ENCODE peak calls at places on chromosomes 11 and 22, in eight cellular contexts. Q is breast epithelium, J is ovary, Z is A549, G is lower leg skin, K is H1, V is body of pancreas, F is tibial nerve. H is an unnamed sample.

GRCh38 chr22:50498322-50498861 is 9.1 kb downstream of the LMF2 start:
- DNase-seq in G (peak), F (no peak), J (peak), V (peak), Q (no peak), K (peak), Z (peak), H (no peak)

GRCh38 chr11:62726156-62727006 is 876 bp downstream of the HNRNPUL2 start:
- DNase-seq in V (peak), Z (no peak), K (no peak), J (peak), Q (no peak), F (no peak), G (peak), H (no peak)

GRCh38 chr22:46084943-46085830 is 65.1 kb upstream of the PPARA start:
- DNase-seq in F (peak), J (peak), V (peak), K (no peak), Z (no peak), G (peak), Q (peak), H (no peak)

GRCh38 chr22:49565516-49565855 is 262.2 kb downstream of the BRD1 start:
- DNase-seq in K (no peak), V (no peak), J (no peak), Q (peak), F (no peak), Z (no peak), G (no peak), H (no peak)

GRCh38 chr22:17063372-17064106 is 21.3 kb upstream of the IL17RA start:
- DNase-seq in J (peak), F (no peak), Z (no peak), V (peak), Q (no peak), G (peak), K (no peak), H (no peak)

GRCh38 chr22:49760630-49761571 is 66.8 kb downstream of the BRD1 start:
- DNase-seq in K (no peak), V (no peak), J (no peak), Q (peak), F (no peak), Z (no peak), G (peak), H (peak)

GRCh38 chr11:106585061-106585460 is 433.2 kb downstream of the GUCY1A2 start:
- DNase-seq in K (peak), F (no peak), Q (no peak), G (no peak), V (no peak), Z (no peak), J (no peak), H (no peak)

GRCh38 chr11:64093233-64094039 is 57.7 kb downstream of the FLRT1 start:
- DNase-seq in Q (no peak), K (no peak), V (peak), G (no peak), Z (no peak), F (no peak), J (no peak), H (no peak)

GRCh38 chr11:76806131-76806530 is 23.0 kb downstream of the TSKU start:
- DNase-seq in K (no peak), F (no peak), Z (no peak), J (no peak), V (no peak), G (no peak), Q (no peak), H (no peak)

DNA sequence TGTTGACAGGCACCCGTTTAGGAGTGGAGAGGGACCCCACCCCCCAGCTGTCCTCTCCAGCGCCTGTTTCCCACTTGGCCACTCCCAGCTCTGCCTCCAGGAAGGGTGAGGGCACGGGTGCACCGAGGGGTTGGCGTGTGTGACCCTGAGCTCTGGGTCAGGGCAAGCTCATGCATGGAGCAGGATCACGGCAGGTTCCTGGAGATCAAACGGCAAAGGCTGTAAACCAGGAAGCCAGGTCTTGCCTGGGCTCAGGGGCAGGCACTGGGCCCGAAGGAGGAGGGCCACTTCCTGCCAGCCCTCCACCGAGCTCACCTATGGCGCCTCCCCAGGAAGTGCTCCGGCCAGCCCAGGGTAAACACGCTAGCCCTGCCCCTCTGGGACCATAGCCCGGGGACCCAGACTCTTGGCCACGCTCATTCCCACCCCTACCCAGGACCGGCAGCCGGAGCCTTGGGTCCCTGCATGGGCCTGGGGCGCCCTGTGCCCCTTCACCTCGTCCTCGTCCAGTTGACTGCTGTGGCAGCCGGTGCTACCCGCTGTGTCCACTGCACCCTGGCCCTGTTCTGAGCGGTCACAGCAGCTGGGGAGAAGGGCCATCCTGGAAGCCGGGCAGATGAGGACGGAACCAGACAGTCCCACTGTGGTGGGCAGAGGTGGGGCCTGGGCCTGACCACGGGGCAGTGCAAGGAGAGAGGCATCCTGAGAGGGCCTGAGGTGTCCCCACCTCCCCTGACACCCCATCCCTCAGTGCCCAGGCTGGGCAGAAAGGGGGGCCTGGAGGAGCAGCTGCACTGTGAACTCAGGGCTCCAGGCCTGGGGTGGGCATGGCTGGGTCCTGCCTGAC is 1.0 kb upstream of the EPS8L2 start:
- DNase-seq in Q (peak), J (peak), K (no peak), V (peak), G (no peak), F (no peak), Z (peak), H (no peak)
- TF ChIP-seq POLR2A in Q (no peak), J (no peak), K (no peak), V (peak), G (no peak), F (no peak), Z (peak), H (peak)

GRCh38 chr22:21629262-21630149 is at the start of gene YDJC:
- DNase-seq in F (peak), Z (peak), J (peak), V (peak), G (peak), Q (peak), K (peak), H (peak)
- TF ChIP-seq POLR2A in F (peak), Z (peak), J (peak), V (peak), G (no peak), Q (no peak), K (peak), H (peak)

GRCh38 chr11:71238941-71239340 is 13.4 kb downstream of the SHANK2 start:
- DNase-seq in K (no peak), V (no peak), Z (no peak), J (no peak), Q (peak), F (no peak), G (peak), H (no peak)

GRCh38 chr11:71240865-71241691 is 11.3 kb downstream of the SHANK2 start:
- DNase-seq in V (peak), Q (peak), K (no peak), G (peak), J (no peak), F (peak), Z (peak), H (no peak)

GRCh38 chr11:71239581-71239980 is 12.8 kb downstream of the SHANK2 start:
- DNase-seq in V (no peak), G (peak), F (no peak), K (no peak), J (no peak), Q (peak), Z (no peak), H (no peak)

GRCh38 chr11:71241721-71242259 is 10.6 kb downstream of the SHANK2 start:
- DNase-seq in Q (peak), Z (no peak), J (no peak), F (no peak), G (no peak), K (no peak), V (no peak), H (no peak)

GRCh38 chr11:71240061-71240690 is 12.2 kb downstream of the SHANK2 start:
- DNase-seq in J (no peak), F (no peak), K (no peak), Q (peak), G (peak), Z (no peak), V (no peak), H (no peak)
- TF ChIP-seq POLR2A in J (no peak), F (no peak), K (no peak), Q (no peak), G (no peak), Z (no peak), V (no peak), H (no peak)

DNA sequence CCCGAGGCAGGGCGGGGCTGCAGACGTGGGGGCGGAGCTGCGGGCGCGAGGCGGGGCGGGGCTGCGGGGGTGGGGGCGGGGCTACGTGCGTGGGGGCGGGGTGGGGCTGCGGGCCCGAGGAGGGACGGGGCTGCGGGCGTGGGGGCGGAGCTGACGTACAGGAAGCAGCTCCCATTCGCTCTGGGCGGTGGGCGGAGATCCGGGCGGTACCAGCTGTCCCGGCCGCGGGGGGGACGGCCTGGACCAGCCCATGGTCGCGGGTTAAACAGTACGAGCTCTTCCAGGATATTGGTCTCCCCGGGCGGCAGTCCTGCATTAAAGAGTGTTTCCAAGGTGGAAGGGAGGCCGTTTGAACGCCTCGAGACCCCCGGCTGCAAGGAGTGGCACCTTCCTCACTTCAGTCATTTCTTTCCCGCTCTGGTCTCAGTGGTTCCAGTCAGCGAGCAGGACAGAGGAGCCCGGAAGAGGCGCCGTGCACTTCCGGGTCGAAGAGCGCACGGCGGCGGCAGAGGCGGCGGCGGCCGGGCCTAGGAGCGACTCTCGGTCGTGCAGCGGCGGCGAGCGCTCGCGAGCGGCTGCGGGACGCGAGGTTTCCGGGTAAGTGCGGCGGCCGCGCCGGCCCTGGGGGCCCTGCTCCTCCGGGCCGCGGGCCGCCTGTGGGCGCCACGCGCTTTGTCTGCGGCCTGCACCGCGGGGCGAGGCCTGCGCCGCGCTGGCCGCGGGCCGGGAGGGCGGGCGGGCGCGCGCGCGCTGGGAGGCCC is at the start of gene PHRF1:
- DNase-seq in J (peak), F (peak), G (peak), Z (peak), Q (peak), V (peak), K (peak), H (peak)
- TF ChIP-seq POLR2A in J (peak), F (peak), G (no peak), Z (peak), Q (no peak), V (peak), K (peak), H (peak)

GRCh38 chr22:39526736-39527171 is 5.8 kb downstream of the RPS19BP1 start:
- DNase-seq in J (no peak), Z (no peak), V (no peak), F (no peak), K (no peak), G (no peak), Q (no peak), H (no peak)
- TF ChIP-seq POLR2A in J (no peak), Z (no peak), V (no peak), F (no peak), K (peak), G (no peak), Q (no peak), H (peak)

DNA sequence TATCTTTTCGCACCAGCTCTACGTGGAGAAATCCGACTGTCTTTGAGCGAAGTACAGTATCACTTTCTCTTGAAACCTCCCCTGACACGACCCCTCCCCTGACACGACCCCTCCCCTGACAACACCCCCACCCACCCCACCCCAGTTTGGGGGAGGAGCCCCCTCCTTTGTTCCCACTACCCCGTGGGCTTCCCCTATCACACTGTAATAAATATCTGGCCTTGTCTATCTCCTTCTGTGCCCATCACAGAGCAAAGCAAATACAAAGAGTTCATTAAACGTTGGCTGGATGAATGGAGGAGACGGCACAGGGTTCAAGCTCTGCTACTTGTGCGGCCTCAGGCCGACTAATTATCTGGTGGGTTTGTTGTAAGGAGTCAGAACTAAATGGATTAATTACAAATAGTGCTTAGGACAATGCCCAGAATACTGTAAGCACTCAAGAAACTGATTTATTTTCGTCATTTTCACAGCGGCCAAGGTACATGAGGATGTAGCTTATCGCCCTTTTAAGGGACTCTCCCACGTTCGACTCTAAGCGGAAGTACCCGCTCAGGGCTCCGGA is 640 bp upstream of the GGA1 start:
- DNase-seq in G (no peak), F (no peak), Z (no peak), J (no peak), Q (no peak), V (no peak), K (no peak), H (no peak)
- TF ChIP-seq POLR2A in G (no peak), F (no peak), Z (no peak), J (no peak), Q (no peak), V (no peak), K (no peak), H (no peak)

GRCh38 chr11:2406878-2407410 is 6.4 kb downstream of the TSSC4 start:
- DNase-seq in F (no peak), Q (no peak), J (no peak), K (no peak), G (no peak), Z (no peak), V (no peak), H (no peak)

GRCh38 chr11:2402890-2403645 is 2.5 kb downstream of the TSSC4 start:
- DNase-seq in V (no peak), J (no peak), Q (no peak), Z (no peak), G (no peak), F (no peak), K (no peak), H (no peak)

GRCh38 chr11:2402106-2402505 is 1.6 kb downstream of the TSSC4 start:
- DNase-seq in Z (no peak), Q (no peak), V (no peak), K (no peak), F (no peak), G (no peak), J (no peak), H (no peak)

GRCh38 chr11:2406476-2406875 is 5.9 kb downstream of the TSSC4 start:
- DNase-seq in J (no peak), Q (no peak), K (no peak), V (no peak), Z (no peak), G (no peak), F (no peak), H (no peak)

DNA sequence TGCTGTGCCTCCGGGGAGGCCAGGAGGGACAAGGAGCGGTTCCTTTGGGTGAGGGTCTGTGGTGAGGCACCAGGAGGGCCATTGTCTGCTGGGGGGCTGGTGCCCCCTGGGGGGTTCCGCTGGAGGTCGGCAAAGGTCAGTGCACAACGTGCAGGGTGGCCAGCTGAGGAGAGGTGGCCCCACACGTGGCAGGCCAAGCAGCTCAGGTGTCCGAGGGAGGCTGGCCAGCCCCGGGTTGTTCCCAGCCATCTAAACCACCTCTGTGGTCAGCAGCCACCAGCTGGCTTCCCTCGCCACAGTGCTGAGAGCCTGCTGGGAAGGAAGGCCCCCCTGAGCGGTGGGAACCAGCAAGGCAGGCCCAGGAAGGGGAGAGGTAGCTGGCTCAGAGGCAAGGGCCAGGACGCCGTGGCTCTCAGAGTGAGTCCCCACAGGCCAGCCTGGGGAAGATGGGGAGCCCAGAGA is 4.2 kb downstream of the TSSC4 start:
- DNase-seq in K (no peak), V (no peak), Z (no peak), J (no peak), Q (no peak), F (no peak), G (no peak), H (no peak)
- TF ChIP-seq POLR2A in K (peak), V (no peak), Z (no peak), J (no peak), Q (no peak), F (no peak), G (no peak), H (no peak)

H was measured in GM12892.